ENCODE peak calls at places on chromosomes 1 and 21, in nine cellular contexts. G, K, D, Y, P, T, B, I and R are unnamed samples.
A peak's percentile ranks its signal among the peaks of the same experiment; 100 is the strongest.

GRCh38 chr1:8004113-8004802 is 21.9 kb downstream of the ERRFI1 start:
- DNase-seq in G (no peak), K (no peak), D (peak; percentile 43), Y (no peak), P (no peak), T (no peak), B (no peak), I (no peak), R (no peak)

GRCh38 chr1:37471345-37472231 is 2.8 kb upstream of the ZC3H12A start:
- DNase-seq in G (no peak), K (peak; percentile 78), D (peak; percentile 96), Y (no peak), P (no peak), T (no peak), B (peak; percentile 79), I (peak; percentile 88), R (no peak)

GRCh38 chr1:93171549-93172050 is 8.6 kb downstream of the TMED5 start:
- DNase-seq in G (no peak), K (no peak), D (peak; percentile 57), Y (no peak), P (no peak), T (no peak), B (no peak), I (peak; percentile 65), R (no peak)

GRCh38 chr1:109623601-109624161 is 4.0 kb downstream of the AMPD2 start:
- DNase-seq in G (no peak), K (no peak), D (no peak), Y (no peak), P (no peak), T (no peak), B (peak; percentile 42), I (no peak), R (no peak)

GRCh38 chr1:20255666-20256065 is 35.0 kb upstream of the VWA5B1 start:
- DNase-seq in G (no peak), K (no peak), D (peak; percentile 32), Y (no peak), P (peak; percentile 19), T (no peak), B (no peak), I (peak; percentile 80), R (no peak)

GRCh38 chr21:36847189-36847588 is 119.3 kb downstream of the HLCS start:
- DNase-seq in G (no peak), K (no peak), D (peak; percentile 81), Y (no peak), P (no peak), T (no peak), B (no peak), I (peak; percentile 49), R (no peak)

GRCh38 chr1:150017206-150017750 is 6.8 kb upstream of the OTUD7B start:
- DNase-seq in G (no peak), K (no peak), D (no peak), Y (no peak), P (no peak), T (no peak), B (peak; percentile 42), I (no peak), R (no peak)

GRCh38 chr1:207702317-207702716 is 49.5 kb upstream of the CD46 start:
- DNase-seq in G (no peak), K (no peak), D (peak; percentile 25), Y (no peak), P (no peak), T (no peak), B (no peak), I (no peak), R (no peak)

GRCh38 chr21:31117046-31117916 is 79.0 kb upstream of the KRTAP19-8 start:
- DNase-seq in G (no peak), K (peak; percentile 79), D (peak; percentile 86), Y (no peak), P (no peak), T (no peak), B (no peak), I (no peak), R (no peak)

GRCh38 chr1:19845166-19845954 is 30.3 kb upstream of the RNF186 start:
- DNase-seq in G (no peak), K (no peak), D (no peak), Y (no peak), P (no peak), T (no peak), B (no peak), I (peak; percentile 52), R (no peak)

GRCh38 chr1:6412896-6413295 is 6.8 kb downstream of the HES2 start:
- DNase-seq in G (no peak), K (no peak), D (peak; percentile 42), Y (no peak), P (no peak), T (no peak), B (no peak), I (no peak), R (no peak)

GRCh38 chr1:85465099-85465790 is at the start of gene DDAH1:
- DNase-seq in G (no peak), K (no peak), D (peak; percentile 79), Y (peak; percentile 54), P (peak; percentile 11), T (peak; percentile 0), B (peak; percentile 86), I (peak; percentile 76), R (no peak)

GRCh38 chr1:112237983-112238515 is 158.0 kb upstream of the CTTNBP2NL start:
- DNase-seq in G (no peak), K (no peak), D (no peak), Y (no peak), P (no peak), T (no peak), B (peak; percentile 34), I (no peak), R (no peak)

GRCh38 chr21:34333150-34333739 is 30.6 kb upstream of the KCNE2 start:
- DNase-seq in G (no peak), K (no peak), D (peak; percentile 76), Y (no peak), P (no peak), T (no peak), B (no peak), I (peak; percentile 20), R (no peak)

GRCh38 chr1:94731891-94732290 is 88.3 kb upstream of the SLC44A3 start:
- DNase-seq in G (no peak), K (no peak), D (no peak), Y (no peak), P (no peak), T (no peak), B (no peak), I (no peak), R (no peak)

GRCh38 chr1:81509619-81510018 is 291.1 kb upstream of the ADGRL2 start:
- DNase-seq in G (no peak), K (no peak), D (no peak), Y (no peak), P (no peak), T (no peak), B (peak; percentile 18), I (no peak), R (no peak)

GRCh38 chr1:216566809-216567208 is 143.6 kb upstream of the USH2A start:
- DNase-seq in G (no peak), K (peak; percentile 1), D (peak; percentile 49), Y (no peak), P (no peak), T (no peak), B (no peak), I (peak; percentile 44), R (no peak)

GRCh38 chr1:24275104-24275410 is 44.1 kb upstream of the GRHL3 start:
- DNase-seq in G (no peak), K (no peak), D (no peak), Y (no peak), P (no peak), T (no peak), B (no peak), I (no peak), R (no peak)

GRCh38 chr1:75615664-75616435 is 4.9 kb upstream of the SLC44A5 start:
- DNase-seq in G (peak; percentile 14), K (no peak), D (peak; percentile 52), Y (peak; percentile 52), P (peak; percentile 31), T (no peak), B (peak; percentile 81), I (peak; percentile 63), R (peak; percentile 48)

GRCh38 chr1:19468397-19468956 is 16.9 kb downstream of the CAPZB start:
- DNase-seq in G (peak; percentile 76), K (no peak), D (no peak), Y (no peak), P (peak; percentile 70), T (peak; percentile 55), B (peak; percentile 27), I (no peak), R (peak; percentile 60)

GRCh38 chr1:38154089-38154470 is 107.5 kb upstream of the POU3F1 start:
- DNase-seq in G (no peak), K (no peak), D (no peak), Y (no peak), P (no peak), T (no peak), B (no peak), I (peak; percentile 76), R (no peak)

GRCh38 chr1:48175116-48175515 is 47.4 kb upstream of the SLC5A9 start:
- DNase-seq in G (no peak), K (no peak), D (no peak), Y (no peak), P (no peak), T (no peak), B (no peak), I (no peak), R (no peak)

GRCh38 chr1:206734499-206735142 is 36.0 kb upstream of the IL19 start:
- DNase-seq in G (peak; percentile 82), K (no peak), D (peak; percentile 27), Y (peak; percentile 69), P (peak; percentile 87), T (peak; percentile 76), B (peak; percentile 92), I (peak; percentile 63), R (peak; percentile 87)

GRCh38 chr1:46556822-46557221 is 5.4 kb upstream of the KNCN start:
- DNase-seq in G (no peak), K (no peak), D (peak; percentile 54), Y (no peak), P (no peak), T (no peak), B (no peak), I (no peak), R (no peak)

GRCh38 chr1:9822490-9822889 is 1.3 kb downstream of the CLSTN1 start:
- DNase-seq in G (no peak), K (no peak), D (no peak), Y (no peak), P (no peak), T (no peak), B (no peak), I (no peak), R (no peak)

GRCh38 chr1:169914534-169914933 is 20.8 kb upstream of the SCYL3 start:
- DNase-seq in G (no peak), K (no peak), D (peak; percentile 46), Y (no peak), P (no peak), T (no peak), B (no peak), I (no peak), R (no peak)

GRCh38 chr1:247007511-247008405 is at the start of gene ZNF695:
- DNase-seq in G (peak; percentile 22), K (peak; percentile 83), D (peak; percentile 97), Y (peak; percentile 85), P (peak; percentile 79), T (peak; percentile 41), B (peak; percentile 97), I (peak; percentile 96), R (peak; percentile 6)